ENCODE peak calls at places on chromosome 15, in nine cellular contexts. N, H, M, X, T, K, O, S and C are unnamed samples.

GRCh38 chr15:76340802-76341365 is 4.3 kb downstream of the ISL2 start:
- DNase-seq in M (peak; percentile 73), H (no peak), N (no peak), T (no peak), X (no peak), S (peak; percentile 62), O (no peak), K (peak; percentile 64), C (peak; percentile 50)

GRCh38 chr15:54099010-54099409 is 120.8 kb downstream of the UNC13C start:
- DNase-seq in N (no peak), H (no peak), K (no peak), M (no peak), T (no peak), O (no peak), X (no peak), S (no peak), C (no peak)

GRCh38 chr15:66456211-66456610 is 41.4 kb downstream of the SNAPC5 start:
- DNase-seq in O (peak; percentile 3), N (no peak), T (no peak), K (no peak), S (no peak), H (no peak), M (no peak), X (no peak), C (no peak)

GRCh38 chr15:49693491-49693890 is 72.6 kb downstream of the DTWD1 start:
- DNase-seq in K (no peak), M (no peak), O (no peak), T (no peak), N (no peak), S (no peak), H (no peak), X (no peak), C (no peak)

GRCh38 chr15:74937226-74937601 is 659 bp downstream of the COX5A start:
- DNase-seq in O (no peak), X (no peak), T (no peak), S (no peak), M (no peak), K (no peak), N (no peak), H (no peak), C (no peak)

GRCh38 chr15:64686130-64686735 is 89.2 kb downstream of the RBPMS2 start:
- DNase-seq in X (no peak), N (no peak), M (peak; percentile 46), K (no peak), T (no peak), O (peak; percentile 61), H (peak; percentile 72), S (peak; percentile 41), C (no peak)

GRCh38 chr15:67479781-67480180 is 41.1 kb upstream of the C15orf61 start:
- DNase-seq in N (no peak), X (no peak), O (no peak), H (peak; percentile 60), T (no peak), M (no peak), K (no peak), S (no peak), C (no peak)

GRCh38 chr15:57559875-57560274 is 31.8 kb upstream of the MYZAP start:
- DNase-seq in T (peak; percentile 89), M (peak; percentile 76), N (peak; percentile 43), K (peak; percentile 72), O (peak; percentile 9), H (peak; percentile 40), S (peak; percentile 81), X (peak; percentile 80), C (peak; percentile 45)

GRCh38 chr15:78822514-78822913 is 11.2 kb upstream of the ADAMTS7 start:
- DNase-seq in S (no peak), H (peak; percentile 16), K (no peak), N (no peak), T (no peak), M (no peak), X (no peak), O (peak; percentile 13), C (no peak)

GRCh38 chr15:63089260-63090043 is 32.2 kb upstream of the LACTB start:
- DNase-seq in O (peak; percentile 84), X (no peak), H (peak; percentile 95), S (peak; percentile 88), M (peak; percentile 93), T (peak; percentile 67), N (no peak), K (no peak), C (no peak)

GRCh38 chr15:64559243-64559642 is 98.9 kb downstream of the ZNF609 start:
- DNase-seq in S (no peak), M (no peak), T (no peak), K (no peak), O (no peak), H (no peak), N (no peak), X (no peak), C (no peak)

GRCh38 chr15:56934269-56934668 is 15.8 kb downstream of the TCF12 start:
- DNase-seq in N (no peak), T (no peak), O (no peak), K (no peak), M (no peak), S (no peak), H (no peak), X (no peak), C (no peak)

GRCh38 chr15:41154412-41154811 is 38.3 kb upstream of the INO80 start:
- DNase-seq in X (no peak), H (peak; percentile 21), M (no peak), S (peak; percentile 18), K (no peak), N (no peak), O (no peak), T (no peak), C (no peak)